ENCODE peak calls at places on chromosomes 13 and 19, in four cellular contexts. B is thyroid gland, V is lower leg skin, M is IMR-90. G is an unnamed sample.

GRCh38 chr13:37918116-37919100 is 48.8 kb upstream of the TRPC4 start:
- DNase-seq in B (no peak), V (no peak), M (no peak), G (no peak)

GRCh38 chr13:78881746-78882145 is 222.8 kb upstream of the OBI1 start:
- DNase-seq in B (peak), V (no peak), M (no peak), G (no peak)

GRCh38 chr19:15702590-15702930 is 25.3 kb upstream of the OR10H2 start:
- DNase-seq in B (peak), V (peak), M (no peak), G (peak)

GRCh38 chr13:36814465-36814864 is 4.6 kb upstream of the RFXAP start:
- DNase-seq in B (no peak), V (no peak), M (no peak), G (no peak)

GRCh38 chr13:73751290-73751689 is 382.9 kb downstream of the KLF12 start:
- DNase-seq in B (no peak), V (no peak), M (no peak), G (no peak)

GRCh38 chr19:31676271-31677004 is 327.2 kb upstream of the TSHZ3 start:
- DNase-seq in B (peak), V (no peak), M (no peak), G (no peak)

GRCh38 chr19:3176715-3177501 is 1.7 kb upstream of the S1PR4 start:
- DNase-seq in B (peak), V (no peak), M (peak), G (no peak)

GRCh38 chr13:110245421-110245899 is 61.5 kb downstream of the COL4A1 start:
- DNase-seq in B (no peak), V (peak), M (peak), G (no peak)

GRCh38 chr13:19720039-19720438 is 62.7 kb downstream of the PSPC1 start:
- DNase-seq in B (no peak), V (no peak), M (no peak), G (no peak)

GRCh38 chr13:110486061-110486780 is 75.3 kb downstream of the RAB20 start:
- DNase-seq in B (no peak), V (no peak), M (no peak), G (no peak)

GRCh38 chr13:67184247-67184646 is 45.9 kb downstream of the PCDH9 start:
- DNase-seq in B (no peak), V (no peak), M (no peak), G (no peak)

GRCh38 chr13:81224502-81224833 is 883.5 kb upstream of the SPRY2 start:
- DNase-seq in B (no peak), V (no peak), M (no peak), G (no peak)

GRCh38 chr19:18320865-18321728 is 1.8 kb downstream of the LSM4 start:
- DNase-seq in B (peak), V (no peak), M (no peak), G (no peak)

GRCh38 chr13:27194895-27195764 is 23.5 kb upstream of the USP12 start:
- DNase-seq in B (no peak), V (peak), M (peak), G (no peak)

GRCh38 chr13:89862691-89863036 is 1484.8 kb upstream of the MIR17HG start:
- DNase-seq in B (no peak), V (no peak), M (no peak), G (no peak)

GRCh38 chr19:15631817-15632216 is 8.9 kb upstream of the CYP4F3 start:
- DNase-seq in B (no peak), V (no peak), M (no peak), G (no peak)

GRCh38 chr13:113922412-113923118 is 51.3 kb downstream of the C13orf46 start:
- DNase-seq in B (no peak), V (peak), M (no peak), G (no peak)

GRCh38 chr13:80379245-80379644 is 38.3 kb upstream of the SPRY2 start:
- DNase-seq in B (no peak), V (no peak), M (peak), G (no peak)

GRCh38 chr13:110676057-110676510 is 29.8 kb downstream of the CARS2 start:
- DNase-seq in B (no peak), V (peak), M (no peak), G (no peak)

GRCh38 chr19:30001794-30002193 is 59.8 kb downstream of the URI1 start:
- DNase-seq in B (no peak), V (no peak), M (peak), G (no peak)

GRCh38 chr19:16372065-16372915 is 47.7 kb downstream of the KLF2 start:
- DNase-seq in B (no peak), V (no peak), M (no peak), G (no peak)

GRCh38 chr13:46622918-46623256 is 69.9 kb downstream of the LRCH1 start:
- DNase-seq in B (peak), V (no peak), M (peak), G (no peak)

GRCh38 chr19:47600246-47601179 is 8.4 kb upstream of the BICRA start:
- DNase-seq in B (peak), V (peak), M (peak), G (peak)
- TF ChIP-seq POLR2A in B (peak), V (no peak), M (peak), G (peak)

GRCh38 chr19:6392219-6393073 is 518 bp downstream of the GTF2F1 start:
- DNase-seq in B (no peak), V (no peak), M (no peak), G (no peak)

GRCh38 chr19:6393982-6394412 is 1.0 kb upstream of the GTF2F1 start:
- DNase-seq in B (no peak), V (no peak), M (no peak), G (no peak)

GRCh38 chr19:6394831-6395230 is 1.9 kb upstream of the GTF2F1 start:
- DNase-seq in B (no peak), V (no peak), M (no peak), G (no peak)

GRCh38 chr19:6396305-6396704 is 3.3 kb upstream of the GTF2F1 start:
- DNase-seq in B (no peak), V (no peak), M (no peak), G (no peak)

DNA sequence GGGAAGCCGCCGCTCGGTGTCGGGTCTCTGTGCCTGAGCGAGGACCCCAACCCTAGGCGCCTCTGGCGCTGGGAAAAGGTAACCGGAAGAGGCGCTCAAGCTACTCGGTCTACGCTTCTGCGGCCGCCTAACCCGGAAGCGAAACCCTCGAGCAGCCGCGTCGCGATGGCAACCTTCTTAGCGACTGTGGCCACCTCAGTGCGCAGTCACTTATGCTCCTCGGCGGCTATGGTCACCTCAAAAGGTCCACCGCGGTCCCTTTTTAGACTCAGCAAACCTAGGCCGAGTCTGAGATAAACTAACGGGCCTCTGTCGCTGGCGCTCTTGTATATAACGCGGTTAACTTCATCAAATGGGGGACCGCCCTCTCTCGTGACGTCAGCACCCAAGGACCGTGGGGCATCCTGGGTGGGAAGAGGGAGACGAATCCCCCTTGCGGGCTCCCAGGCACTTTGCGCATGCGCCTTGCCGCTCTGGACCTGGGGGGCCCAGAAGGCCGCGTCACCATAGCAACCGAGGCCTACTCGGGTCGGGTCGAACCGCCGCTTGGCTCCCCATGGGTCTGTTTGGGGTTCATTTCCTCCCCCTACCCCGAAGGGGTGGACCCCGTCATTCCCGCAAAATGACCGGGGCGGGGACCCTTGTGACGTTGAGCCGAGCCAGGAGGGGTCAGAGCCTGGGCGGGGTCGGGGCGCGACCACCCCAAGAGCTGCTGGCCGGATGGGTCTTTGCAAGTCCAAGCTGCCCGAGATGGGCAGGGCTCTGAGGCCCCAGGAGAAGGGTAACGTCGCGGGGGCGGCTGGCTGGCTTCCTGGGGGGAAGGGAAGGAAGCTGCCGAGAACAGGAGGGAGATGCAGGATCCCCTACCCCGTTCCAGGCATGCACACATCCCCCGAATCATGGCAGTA is at the start of gene GTF2F1:
- DNase-seq in B (peak), V (peak), M (peak), G (peak)
- TF ChIP-seq POLR2A in B (peak), V (no peak), M (peak), G (peak)

GRCh38 chr13:41132512-41133152 is at the start of gene KBTBD6:
- DNase-seq in B (peak), V (peak), M (peak), G (peak)
- TF ChIP-seq POLR2A in B (no peak), V (no peak), M (peak), G (peak)

GRCh38 chr19:46015080-46015960 is 7.5 kb downstream of the PGLYRP1 start:
- DNase-seq in B (peak), V (peak), M (no peak), G (peak)
- TF ChIP-seq POLR2A in B (no peak), V (no peak), M (no peak), G (no peak)

DNA sequence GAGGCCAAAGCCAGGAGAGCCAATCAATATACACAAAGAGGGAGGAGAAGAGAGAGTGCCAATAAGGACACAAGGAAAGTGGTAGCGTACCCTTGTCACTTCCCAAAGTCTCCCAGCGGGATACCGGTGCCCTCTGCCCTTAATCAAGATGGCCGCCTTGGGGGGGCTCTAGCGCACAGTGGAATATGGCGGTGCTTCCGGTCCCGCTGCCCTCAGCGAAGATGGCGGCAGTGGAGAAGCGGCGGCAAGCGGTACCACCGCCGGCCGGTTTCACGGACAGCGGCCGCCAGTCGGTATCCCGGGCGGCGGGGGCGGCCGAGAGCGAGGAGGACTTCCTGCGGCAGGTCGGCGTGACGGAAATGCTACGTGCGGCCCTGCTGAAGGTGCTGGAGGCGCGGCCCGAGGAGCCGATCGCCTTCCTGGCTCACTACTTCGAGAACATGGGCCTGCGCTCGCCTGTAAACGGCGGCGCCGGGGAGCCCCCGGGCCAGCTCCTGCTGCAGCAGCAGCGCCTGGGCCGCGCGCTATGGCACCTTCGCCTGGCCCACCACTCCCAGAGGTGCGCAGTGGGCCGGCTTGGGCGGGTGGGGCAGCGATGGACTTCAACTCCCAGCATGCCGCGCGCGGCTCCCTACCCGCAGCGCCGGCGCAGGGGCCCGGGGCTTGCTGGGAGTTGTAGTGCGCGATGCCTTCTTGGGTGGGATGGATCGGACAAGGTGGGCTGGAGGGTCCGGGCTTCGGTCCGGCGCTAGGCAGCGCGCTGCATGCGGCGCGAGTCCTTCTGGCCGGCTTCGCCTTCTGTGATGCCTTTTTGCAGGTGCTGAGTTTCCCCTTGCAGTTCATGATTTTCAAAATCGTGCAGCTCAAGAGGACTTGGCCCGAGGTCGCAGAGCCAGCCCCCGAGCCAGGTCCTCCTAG is at the start of gene TPGS1:
- DNase-seq in B (peak), V (peak), M (peak), G (peak)
- TF ChIP-seq POLR2A in B (no peak), V (no peak), M (peak), G (peak)

GRCh38 chr19:44753932-44754742 is 5.6 kb downstream of the BCL3 start:
- DNase-seq in B (peak), V (peak), M (peak), G (peak)
- TF ChIP-seq POLR2A in B (peak), V (no peak), M (no peak), G (peak)

G was measured in body of pancreas.